ENCODE peak calls at places on chromosomes 3 and 15, in ten cellular contexts. B, K, L, Q, F, M, E, C, X and H are unnamed samples. For H3K36me3, the result is how much of the 10 kb centered on the place peaks cover.

GRCh38 chr15:33871911-33872760 is 96.2 kb upstream of the CHRM5 start:
- DNase-seq in F (no peak), B (no peak), K (no peak), C (no peak), M (peak), X (no peak), E (no peak), Q (no peak), L (no peak), H (no peak)

GRCh38 chr3:2944628-2945027 is 165.5 kb downstream of the IL5RA start:
- DNase-seq in C (no peak), L (no peak), Q (no peak), K (no peak), B (no peak), M (no peak), F (no peak), E (no peak), X (no peak), H (peak)

GRCh38 chr3:4826237-4827100 is 152.8 kb upstream of the BHLHE40 start:
- DNase-seq in B (peak), L (no peak), K (no peak), C (peak), Q (no peak), F (peak), X (no peak), M (no peak), E (peak), H (no peak)

GRCh38 chr3:190566043-190566933 is 52.4 kb downstream of the IL1RAP start:
- DNase-seq in C (peak), Q (peak), K (no peak), X (peak), E (peak), B (peak), M (peak), L (no peak), F (peak), H (no peak)

GRCh38 chr3:108552267-108553159 is 36.7 kb downstream of the CIP2A start:
- DNase-seq in M (peak), Q (no peak), K (no peak), X (peak), E (no peak), F (peak), L (no peak), B (no peak), C (peak), H (no peak)

GRCh38 chr3:179247289-179248020 is 3.5 kb downstream of the KCNMB3 start:
- DNase-seq in K (no peak), C (no peak), X (no peak), E (no peak), M (no peak), Q (no peak), F (peak), L (no peak), B (no peak), H (no peak)

GRCh38 chr3:122586098-122586497 is 8.6 kb downstream of the PARP15 start:
- DNase-seq in B (no peak), X (no peak), E (no peak), Q (no peak), L (no peak), K (no peak), F (no peak), M (no peak), C (no peak), H (no peak)

GRCh38 chr15:29103825-29104565 is 165.6 kb downstream of the NSMCE3 start:
- DNase-seq in K (peak), B (peak), M (no peak), C (peak), L (no peak), X (peak), E (peak), Q (peak), F (peak), H (peak)

GRCh38 chr3:30770387-30770786 is 124.1 kb downstream of the GADL1 start:
- DNase-seq in C (peak), X (peak), K (no peak), M (no peak), E (peak), B (peak), L (no peak), F (peak), Q (no peak), H (no peak)

GRCh38 chr15:95839367-95839782 is 491.1 kb upstream of the NR2F2 start:
- DNase-seq in B (no peak), C (no peak), M (no peak), L (no peak), Q (no peak), F (peak), K (no peak), E (no peak), X (no peak), H (peak)

GRCh38 chr3:105166893-105167292 is 199.8 kb upstream of the ALCAM start:
- DNase-seq in L (no peak), M (no peak), X (no peak), C (no peak), K (no peak), B (no peak), F (no peak), E (no peak), Q (no peak), H (no peak)

GRCh38 chr3:159724627-159725026 is 264.0 kb upstream of the IL12A start:
- DNase-seq in F (no peak), L (no peak), M (no peak), E (no peak), C (no peak), X (no peak), B (no peak), K (no peak), Q (no peak), H (no peak)

GRCh38 chr15:75928680-75929608 is 25.3 kb downstream of the FBXO22 start:
- DNase-seq in K (no peak), Q (no peak), B (peak), L (no peak), F (no peak), M (peak), X (peak), E (peak), C (no peak), H (no peak)

DNA sequence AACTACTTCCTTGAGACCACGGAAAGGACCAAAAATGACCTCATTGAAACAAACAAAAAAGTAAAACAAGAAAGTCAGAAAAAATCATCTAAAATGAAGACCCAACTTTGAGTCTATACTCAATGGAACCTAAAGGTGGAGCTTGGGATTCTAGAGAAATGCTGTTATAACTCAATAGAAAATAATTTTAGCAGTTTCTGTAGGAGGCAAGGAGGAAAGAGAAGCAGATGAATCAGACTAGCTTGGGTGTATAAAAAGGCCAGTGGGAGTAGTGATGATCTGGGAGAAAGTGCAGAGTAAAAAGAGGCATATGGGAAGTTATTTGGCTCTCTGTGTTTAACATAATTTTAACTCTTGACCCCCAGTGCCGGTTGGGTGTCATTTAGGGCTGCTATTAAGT is 94.4 kb downstream of the TMCO5A start:
- DNase-seq in L (no peak), F (no peak), K (no peak), M (no peak), E (no peak), X (no peak), B (no peak), Q (no peak), C (no peak), H (no peak)
- TF ChIP-seq CTCF in L (no peak), F (no peak), K (no peak), M (peak), E (no peak), X (peak), B (no peak), Q (no peak), C (no peak), H (no peak)

GRCh38 chr3:42662813-42663535 is 9.5 kb downstream of the ZBTB47 start:
- DNase-seq in Q (no peak), M (no peak), K (no peak), C (no peak), F (no peak), B (no peak), E (no peak), L (peak), X (no peak), H (no peak)

GRCh38 chr3:42665050-42665878 is 11.8 kb downstream of the ZBTB47 start:
- DNase-seq in E (no peak), L (no peak), Q (no peak), F (no peak), X (no peak), M (peak), C (no peak), K (no peak), B (no peak), H (no peak)

GRCh38 chr3:42662037-42662812 is 8.7 kb downstream of the ZBTB47 start:
- DNase-seq in L (peak), C (no peak), K (no peak), F (no peak), M (no peak), B (no peak), E (no peak), X (no peak), Q (no peak), H (no peak)

GRCh38 chr3:42664443-42664814 is 10.9 kb downstream of the ZBTB47 start:
- DNase-seq in E (no peak), K (no peak), M (peak), Q (no peak), L (peak), C (no peak), F (no peak), X (no peak), B (no peak), H (no peak)

GRCh38 chr3:42663581-42664442 is 10.3 kb downstream of the ZBTB47 start:
- DNase-seq in L (peak), E (no peak), M (peak), C (no peak), B (no peak), Q (peak), K (no peak), X (no peak), F (no peak), H (peak)
- H3K36me3 ChIP-seq in L (under half), E (under half), M (under half), C (under half), B (under half), Q (under half), K (under half), X (under half), F (under half), H (under half)

DNA sequence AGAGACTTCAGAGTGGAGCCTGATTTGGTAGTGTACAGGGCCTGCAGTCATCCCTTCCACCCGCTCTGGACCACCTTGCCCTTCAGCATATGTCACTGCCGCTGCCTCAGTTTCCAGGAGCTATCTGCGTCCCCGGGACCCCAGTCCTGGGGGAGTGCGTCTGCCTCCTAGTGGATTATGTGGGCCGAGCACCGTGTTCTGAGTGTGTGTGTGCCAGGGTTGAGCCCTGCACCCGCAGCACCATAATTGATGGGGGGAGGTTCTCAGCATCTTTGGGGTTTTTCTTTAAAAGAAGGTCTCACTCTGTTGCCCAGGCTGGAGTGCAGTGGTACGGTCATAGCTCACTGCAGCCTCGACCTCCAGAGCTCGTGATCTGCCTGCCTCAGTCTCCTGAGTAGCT is 33.6 kb downstream of the CD276 start:
- DNase-seq in L (no peak), E (no peak), K (no peak), Q (no peak), B (no peak), X (no peak), F (no peak), M (no peak), C (no peak), H (no peak)
- TF ChIP-seq CTCF in L (no peak), E (no peak), K (no peak), Q (no peak), B (no peak), X (peak), F (peak), M (peak), C (peak), H (no peak)

DNA sequence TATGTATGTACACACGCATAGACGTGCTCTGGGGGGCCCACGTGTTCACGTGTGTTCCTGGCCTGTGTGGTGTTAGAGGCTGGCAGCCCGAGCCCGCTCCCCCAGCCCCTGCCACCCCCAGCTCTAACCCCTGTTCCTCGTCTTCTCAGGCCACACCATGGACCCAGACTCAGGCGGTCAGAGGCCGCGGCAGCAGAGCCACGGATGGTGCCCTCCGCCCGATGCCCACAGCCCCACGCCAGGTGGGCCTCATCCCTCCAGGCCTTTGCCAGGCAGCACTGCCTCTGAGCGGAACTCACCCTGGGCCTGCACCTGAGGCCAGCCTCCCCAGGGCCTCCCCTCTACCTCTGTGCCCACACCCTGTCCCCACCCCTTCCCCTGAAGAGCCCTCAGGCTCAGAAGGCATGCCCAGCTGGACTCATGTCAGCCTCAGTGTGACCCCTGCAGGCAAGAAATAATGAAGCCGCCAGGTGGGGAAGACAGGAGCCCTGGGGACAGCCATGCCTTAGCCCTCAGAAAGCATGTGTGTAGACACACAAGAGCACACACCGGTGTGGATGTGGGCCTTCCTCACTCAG is 16.4 kb upstream of the GNAT1 start:
- DNase-seq in F (no peak), X (no peak), Q (no peak), M (no peak), L (no peak), K (no peak), E (no peak), C (no peak), B (no peak), H (no peak)
- H3K36me3 ChIP-seq in F (under half), X (under half), Q (under half), M (under half), L (under half), K (under half), E (under half), C (under half), B (under half), H (under half)

DNA sequence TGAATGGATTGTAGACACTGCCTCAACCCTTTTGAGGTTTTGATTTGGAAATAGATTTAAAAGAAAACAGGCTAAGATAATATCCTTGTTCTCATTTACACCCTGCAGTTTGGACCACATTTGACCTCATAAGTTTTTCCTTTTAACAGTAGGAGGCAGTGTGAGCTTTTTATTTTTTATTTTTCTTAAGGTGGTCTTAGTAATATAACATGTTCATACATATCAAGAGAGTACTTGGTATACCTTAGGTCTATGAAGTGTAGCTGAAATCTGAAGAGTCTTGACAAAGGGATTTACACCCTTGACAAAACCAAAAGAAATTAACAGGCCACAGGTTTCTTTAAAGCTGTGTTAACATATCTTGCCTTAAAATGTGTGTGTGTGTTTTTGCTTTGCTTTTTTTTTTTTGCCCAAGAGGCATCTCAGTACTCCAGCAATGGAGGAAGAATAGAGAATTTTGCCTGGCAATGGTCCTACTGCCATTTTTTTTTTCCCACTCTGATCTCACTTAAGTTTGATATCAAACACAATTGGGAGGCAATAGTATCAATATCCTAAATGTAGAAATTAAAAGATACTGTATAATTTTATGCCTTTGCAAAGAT is 3.3 kb downstream of the RAP2B start:
- DNase-seq in K (no peak), B (no peak), F (peak), M (no peak), L (no peak), C (no peak), Q (no peak), E (no peak), X (no peak), H (no peak)
- TF ChIP-seq CTCF in K (peak), B (no peak), F (peak), M (peak), L (no peak), C (peak), Q (no peak), E (peak), X (peak), H (peak)